ENCODE peak calls at places on chromosomes 4 and X, in five cellular contexts. C is stomach, S is pancreas, V is mucosa of descending colon, Z is fibroblast of lung. D is an unnamed sample.

GRCh38 chr4:2072971-2073807 is 14.1 kb downstream of the NAT8L start:
- DNase-seq in C (no peak), S (no peak), V (no peak), Z (no peak), D (no peak)

GRCh38 chr4:8133897-8134542 is 24.6 kb downstream of the ABLIM2 start:
- DNase-seq in C (no peak), S (no peak), V (no peak), Z (no peak), D (no peak)

GRCh38 chrX:21730011-21730410 is 27.9 kb downstream of the SMPX start:
- DNase-seq in C (no peak), S (no peak), V (no peak), Z (peak; percentile 27), D (no peak)

GRCh38 chrX:150205011-150205410 is 158.1 kb upstream of the MAMLD1 start:
- DNase-seq in C (peak; percentile 41), S (no peak), V (no peak), Z (peak; percentile 75), D (no peak)

GRCh38 chrX:63506320-63506719 is 155.2 kb upstream of the SPIN4 start:
- DNase-seq in C (no peak), S (no peak), V (no peak), Z (peak; percentile 58), D (peak; percentile 15)

GRCh38 chrX:120672841-120673530 is 43.1 kb upstream of the C1GALT1C1 start:
- DNase-seq in C (no peak), S (no peak), V (no peak), Z (no peak), D (no peak)

GRCh38 chrX:79400618-79401017 is 33.5 kb upstream of the ITM2A start:
- DNase-seq in C (no peak), S (no peak), V (no peak), Z (no peak), D (no peak)

GRCh38 chr4:138199568-138200235 is 42.4 kb downstream of the SLC7A11 start:
- DNase-seq in C (peak; percentile 41), S (peak; percentile 56), V (peak; percentile 80), Z (no peak), D (peak; percentile 64)

GRCh38 chrX:100931218-100931924 is 2.7 kb upstream of the XKRX start:
- DNase-seq in C (no peak), S (no peak), V (no peak), Z (no peak), D (no peak)

GRCh38 chrX:154717824-154718223 is 33.1 kb downstream of the GAB3 start:
- DNase-seq in C (no peak), S (no peak), V (no peak), Z (peak; percentile 74), D (no peak)

GRCh38 chr4:35802644-35803043 is 441.7 kb downstream of the ARAP2 start:
- DNase-seq in C (no peak), S (no peak), V (no peak), Z (no peak), D (no peak)

GRCh38 chr4:76212301-76212700 is 1.3 kb downstream of the SCARB2 start:
- DNase-seq in C (no peak), S (no peak), V (peak; percentile 10), Z (no peak), D (no peak)

GRCh38 chr4:38523524-38524448 is 140.2 kb upstream of the KLF3 start:
- DNase-seq in C (no peak), S (no peak), V (no peak), Z (no peak), D (no peak)

GRCh38 chr4:8115203-8115520 is 43.5 kb downstream of the ABLIM2 start:
- DNase-seq in C (no peak), S (no peak), V (no peak), Z (no peak), D (no peak)

GRCh38 chrX:56813318-56813837 is 84.3 kb downstream of the NBDY start:
- DNase-seq in C (no peak), S (peak; percentile 9), V (peak; percentile 7), Z (peak; percentile 51), D (no peak)

GRCh38 chr4:102760645-102761477 is at the start of gene MANBA:
- DNase-seq in C (peak; percentile 86), S (peak; percentile 77), V (peak; percentile 93), Z (peak; percentile 70), D (peak; percentile 47)

GRCh38 chr4:111781611-111782010 is 363.6 kb upstream of the FAM241A start:
- DNase-seq in C (no peak), S (no peak), V (no peak), Z (no peak), D (no peak)

GRCh38 chrX:119745283-119745848 is 13.0 kb upstream of the SOWAHD start:
- DNase-seq in C (no peak), S (no peak), V (no peak), Z (no peak), D (no peak)

GRCh38 chrX:27086221-27086620 is 376.9 kb downstream of the PPP4R3C start:
- DNase-seq in C (no peak), S (no peak), V (no peak), Z (no peak), D (no peak)

GRCh38 chr4:153294631-153295030 is 49.9 kb upstream of the MND1 start:
- DNase-seq in C (no peak), S (no peak), V (no peak), Z (no peak), D (no peak)

GRCh38 chrX:22338740-22339139 is 66.0 kb downstream of the CBLL2 start:
- DNase-seq in C (no peak), S (no peak), V (no peak), Z (peak; percentile 51), D (no peak)

GRCh38 chr4:3413217-3413671 is 28.5 kb upstream of the HGFAC start:
- DNase-seq in C (no peak), S (no peak), V (no peak), Z (no peak), D (no peak)

GRCh38 chr4:53967971-53968370 is 96.4 kb downstream of the CHIC2 start:
- DNase-seq in C (no peak), S (no peak), V (no peak), Z (no peak), D (no peak)

GRCh38 chrX:48831909-48832291 is 3.5 kb downstream of the PCSK1N start:
- DNase-seq in C (no peak), S (no peak), V (no peak), Z (no peak), D (no peak)

GRCh38 chrX:53116101-53116500 is 22.2 kb downstream of the KANTR start:
- DNase-seq in C (no peak), S (no peak), V (peak; percentile 25), Z (peak; percentile 85), D (no peak)

GRCh38 chr4:60314367-60314766 is 885.8 kb upstream of the ADGRL3 start:
- DNase-seq in C (no peak), S (no peak), V (no peak), Z (no peak), D (no peak)

GRCh38 chr4:63717384-63717783 is 691.9 kb downstream of the TECRL start:
- DNase-seq in C (no peak), S (no peak), V (no peak), Z (no peak), D (peak; percentile 63)

GRCh38 chr4:69497081-69497480 is 1.4 kb upstream of the UGT2B4 start:
- DNase-seq in C (no peak), S (no peak), V (no peak), Z (peak; percentile 39), D (no peak)

GRCh38 chr4:185359767-185360446 is 35.8 kb downstream of the LRP2BP start:
- DNase-seq in C (no peak), S (no peak), V (no peak), Z (peak; percentile 59), D (no peak)

GRCh38 chr4:89285735-89286134 is 21.9 kb downstream of the GPRIN3 start:
- DNase-seq in C (no peak), S (no peak), V (no peak), Z (no peak), D (no peak)

DNA sequence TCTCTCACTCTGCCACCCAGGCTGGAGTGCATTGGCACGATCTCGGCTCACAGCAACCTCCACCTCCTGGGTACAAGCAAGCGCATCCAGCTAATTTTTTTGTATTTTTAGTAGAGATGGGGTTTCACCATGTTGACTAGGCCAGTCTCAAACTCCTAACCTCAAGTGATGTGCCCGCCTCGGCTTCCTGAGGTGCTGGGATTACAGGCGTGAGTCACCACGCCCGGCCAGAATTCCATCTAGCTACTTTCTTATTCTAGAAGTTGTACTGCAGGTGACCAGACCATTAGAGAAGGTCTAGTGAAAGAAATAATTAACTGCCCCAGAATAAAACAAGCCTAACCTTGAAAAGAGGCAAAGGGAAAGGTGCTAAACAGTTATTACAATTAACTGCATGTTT is 2.2 kb downstream of the LRBA start:
- DNase-seq in C (peak; percentile 48), S (no peak), V (peak; percentile 46), Z (no peak), D (no peak)
- H3K4me3 ChIP-seq in C (peak overlapping the region; percentile 91), S (peak overlapping the region; percentile 94), V (no peak overlapping the region), Z (no peak overlapping the region), D (peak overlapping the region; percentile 66)

GRCh38 chrX:11446331-11446730 is 153.1 kb downstream of the AMELX start:
- DNase-seq in C (no peak), S (no peak), V (no peak), Z (peak; percentile 52), D (no peak)

GRCh38 chrX:11444052-11444451 is 150.8 kb downstream of the AMELX start:
- DNase-seq in C (no peak), S (no peak), V (no peak), Z (no peak), D (no peak)

GRCh38 chrX:11446951-11447350 is 153.7 kb downstream of the AMELX start:
- DNase-seq in C (no peak), S (no peak), V (no peak), Z (no peak), D (no peak)

GRCh38 chrX:11447418-11447817 is 154.2 kb downstream of the AMELX start:
- DNase-seq in C (no peak), S (no peak), V (no peak), Z (peak; percentile 33), D (peak; percentile 92)

GRCh38 chrX:11445540-11445939 is 152.3 kb downstream of the AMELX start:
- DNase-seq in C (no peak), S (no peak), V (no peak), Z (no peak), D (no peak)
- TF ChIP-seq CTCF in C (no peak), S (no peak), V (no peak), Z (no peak), D (no peak)

GRCh38 chr4:186920486-186920885 is 196.8 kb upstream of the FAT1 start:
- DNase-seq in C (no peak), S (no peak), V (no peak), Z (peak; percentile 82), D (no peak)
- H3K4me3 ChIP-seq in C (no peak overlapping the region), S (no peak overlapping the region), V (no peak overlapping the region), Z (no peak overlapping the region), D (no peak overlapping the region)

GRCh38 chrX:115693476-115693875 is 132.5 kb downstream of the PLS3 start:
- DNase-seq in C (no peak), S (no peak), V (no peak), Z (no peak), D (no peak)

GRCh38 chrX:115690554-115691216 is 129.7 kb downstream of the PLS3 start:
- DNase-seq in C (peak; percentile 31), S (peak; percentile 50), V (peak; percentile 66), Z (peak; percentile 79), D (peak; percentile 19)

GRCh38 chrX:115689931-115690330 is 129.0 kb downstream of the PLS3 start:
- DNase-seq in C (no peak), S (no peak), V (no peak), Z (no peak), D (no peak)

DNA sequence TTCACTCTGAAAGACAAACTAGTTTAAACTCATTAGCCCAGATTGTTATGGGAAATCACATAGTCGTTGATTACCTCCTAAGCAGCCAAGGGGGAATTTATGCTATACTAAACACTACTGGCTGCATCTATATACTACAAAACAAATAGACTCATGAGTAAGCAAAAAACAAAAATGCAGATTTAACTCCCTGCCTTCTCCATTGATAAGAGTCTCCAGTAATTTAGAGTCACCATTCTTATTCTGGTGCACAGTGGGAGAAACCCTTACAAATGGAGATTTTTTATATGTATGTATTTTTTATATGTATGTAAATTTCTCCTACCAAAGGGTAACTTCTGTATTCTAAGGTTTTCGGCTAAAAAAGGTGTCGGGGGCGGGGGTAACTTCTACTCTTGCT is 126.6 kb downstream of the PLS3 start:
- DNase-seq in C (no peak), S (no peak), V (no peak), Z (no peak), D (no peak)
- TF ChIP-seq CTCF in C (no peak), S (no peak), V (no peak), Z (no peak), D (no peak)

D was measured in LNCaP clone FGC.